ENCODE peak calls at places on chromosomes 7 and 10, in nine cellular contexts. One of them, this sample, is unnamed. For H3K36me3, the result is how much of the 10 kb centered on the place peaks cover.

GRCh38 chr7:127389321-127389720 is 3.2 kb downstream of the ZNF800 start:
- DNase-seq in HCT116: no peak
- DNase-seq in SJSA1: no peak
- DNase-seq in sigmoid colon: no peak
- DNase-seq in heart left ventricle: no peak
- DNase-seq in GM23248: no peak
- DNase-seq in body of pancreas: no peak
- DNase-seq in cardiac muscle cell: no peak
- DNase-seq in tibial artery: no peak
- DNase-seq in this sample: no peak

GRCh38 chr7:97145068-97145467 is 27.6 kb downstream of the SDHAF3 start:
- DNase-seq in HCT116: no peak
- DNase-seq in SJSA1: no peak
- DNase-seq in sigmoid colon: no peak
- DNase-seq in heart left ventricle: no peak
- DNase-seq in GM23248: peak
- DNase-seq in body of pancreas: no peak
- DNase-seq in cardiac muscle cell: no peak
- DNase-seq in tibial artery: no peak
- DNase-seq in this sample: no peak

GRCh38 chr10:124225468-124226270 is 132.3 kb upstream of the CHST15 start:
- DNase-seq in HCT116: no peak
- DNase-seq in SJSA1: peak
- DNase-seq in sigmoid colon: no peak
- DNase-seq in heart left ventricle: no peak
- DNase-seq in GM23248: no peak
- DNase-seq in body of pancreas: no peak
- DNase-seq in cardiac muscle cell: no peak
- DNase-seq in tibial artery: no peak
- DNase-seq in this sample: no peak

GRCh38 chr10:12876266-12876665 is 125.2 kb downstream of the CCDC3 start:
- DNase-seq in HCT116: no peak
- DNase-seq in SJSA1: no peak
- DNase-seq in sigmoid colon: no peak
- DNase-seq in heart left ventricle: no peak
- DNase-seq in GM23248: no peak
- DNase-seq in body of pancreas: no peak
- DNase-seq in cardiac muscle cell: no peak
- DNase-seq in tibial artery: no peak
- DNase-seq in this sample: no peak

GRCh38 chr10:14953452-14954000 is 370 bp downstream of the DCLRE1C start:
- DNase-seq in HCT116: peak
- DNase-seq in SJSA1: peak
- DNase-seq in sigmoid colon: peak
- DNase-seq in heart left ventricle: peak
- DNase-seq in GM23248: peak
- DNase-seq in body of pancreas: peak
- DNase-seq in cardiac muscle cell: peak
- DNase-seq in tibial artery: no peak
- DNase-seq in this sample: peak

GRCh38 chr7:70788276-70788675 is 343.7 kb upstream of the GALNT17 start:
- DNase-seq in HCT116: no peak
- DNase-seq in SJSA1: no peak
- DNase-seq in sigmoid colon: no peak
- DNase-seq in heart left ventricle: no peak
- DNase-seq in GM23248: no peak
- DNase-seq in body of pancreas: no peak
- DNase-seq in cardiac muscle cell: no peak
- DNase-seq in tibial artery: no peak
- DNase-seq in this sample: no peak

GRCh38 chr10:88874271-88874670 is 5.8 kb upstream of the STAMBPL1 start:
- DNase-seq in HCT116: no peak
- DNase-seq in SJSA1: no peak
- DNase-seq in sigmoid colon: no peak
- DNase-seq in heart left ventricle: no peak
- DNase-seq in GM23248: peak
- DNase-seq in body of pancreas: no peak
- DNase-seq in cardiac muscle cell: no peak
- DNase-seq in tibial artery: no peak
- DNase-seq in this sample: no peak

GRCh38 chr10:60254776-60255175 is 134.9 kb downstream of the ANK3 start:
- DNase-seq in HCT116: no peak
- DNase-seq in SJSA1: no peak
- DNase-seq in sigmoid colon: no peak
- DNase-seq in heart left ventricle: no peak
- DNase-seq in GM23248: no peak
- DNase-seq in body of pancreas: no peak
- DNase-seq in cardiac muscle cell: no peak
- DNase-seq in tibial artery: no peak
- DNase-seq in this sample: no peak

GRCh38 chr7:19572566-19572965 is 136.3 kb downstream of the POLR1F start:
- DNase-seq in HCT116: no peak
- DNase-seq in SJSA1: no peak
- DNase-seq in sigmoid colon: no peak
- DNase-seq in heart left ventricle: no peak
- DNase-seq in GM23248: no peak
- DNase-seq in body of pancreas: no peak
- DNase-seq in cardiac muscle cell: peak
- DNase-seq in tibial artery: no peak
- DNase-seq in this sample: no peak

GRCh38 chr10:26841733-26842317 is 18.9 kb downstream of the ABI1 start:
- DNase-seq in HCT116: no peak
- DNase-seq in SJSA1: no peak
- DNase-seq in sigmoid colon: no peak
- DNase-seq in heart left ventricle: no peak
- DNase-seq in GM23248: no peak
- DNase-seq in body of pancreas: no peak
- DNase-seq in cardiac muscle cell: no peak
- DNase-seq in tibial artery: no peak
- DNase-seq in this sample: no peak

GRCh38 chr7:27714831-27715444 is 25.0 kb upstream of the TAX1BP1 start:
- DNase-seq in HCT116: no peak
- DNase-seq in SJSA1: no peak
- DNase-seq in sigmoid colon: no peak
- DNase-seq in heart left ventricle: no peak
- DNase-seq in GM23248: no peak
- DNase-seq in body of pancreas: no peak
- DNase-seq in cardiac muscle cell: no peak
- DNase-seq in tibial artery: no peak
- DNase-seq in this sample: no peak

GRCh38 chr10:966466-967235 is 21.6 kb upstream of the GTPBP4 start:
- DNase-seq in HCT116: no peak
- DNase-seq in SJSA1: peak
- DNase-seq in sigmoid colon: no peak
- DNase-seq in heart left ventricle: no peak
- DNase-seq in GM23248: no peak
- DNase-seq in body of pancreas: no peak
- DNase-seq in cardiac muscle cell: no peak
- DNase-seq in tibial artery: peak
- DNase-seq in this sample: no peak

GRCh38 chr7:102417105-102417504 is 16.3 kb upstream of the ORAI2 start:
- DNase-seq in HCT116: no peak
- DNase-seq in SJSA1: no peak
- DNase-seq in sigmoid colon: no peak
- DNase-seq in heart left ventricle: no peak
- DNase-seq in GM23248: no peak
- DNase-seq in body of pancreas: no peak
- DNase-seq in cardiac muscle cell: no peak
- DNase-seq in tibial artery: no peak
- DNase-seq in this sample: no peak
- H3K36me3 ChIP-seq in HCT116: under half
- H3K36me3 ChIP-seq in SJSA1: half or more
- H3K36me3 ChIP-seq in sigmoid colon: half or more
- H3K36me3 ChIP-seq in heart left ventricle: half or more
- H3K36me3 ChIP-seq in GM23248: under half
- H3K36me3 ChIP-seq in body of pancreas: under half
- H3K36me3 ChIP-seq in cardiac muscle cell: under half
- H3K36me3 ChIP-seq in tibial artery: half or more
- H3K36me3 ChIP-seq in this sample: under half

DNA sequence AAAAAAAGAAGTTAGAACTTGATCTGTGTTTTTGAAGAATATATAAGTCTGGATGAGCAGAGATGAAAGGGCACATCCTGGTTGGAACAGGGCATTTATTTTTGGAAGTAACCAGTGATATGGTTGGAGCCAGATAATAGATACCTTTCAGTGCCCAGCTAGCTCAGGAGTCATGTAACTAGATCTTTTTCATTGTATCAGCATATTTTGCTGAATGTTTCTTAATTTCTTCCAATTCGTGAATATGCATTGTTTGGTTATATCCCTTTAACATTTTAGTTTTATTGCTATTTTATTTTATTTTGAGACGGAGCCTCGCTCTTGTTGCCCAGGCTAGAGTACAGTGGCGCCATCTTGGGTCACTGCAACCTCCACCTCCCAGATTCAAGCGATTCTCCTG is 81.8 kb downstream of the LCOR start:
- DNase-seq in HCT116: no peak
- DNase-seq in SJSA1: no peak
- DNase-seq in sigmoid colon: no peak
- DNase-seq in heart left ventricle: no peak
- DNase-seq in GM23248: no peak
- DNase-seq in body of pancreas: no peak
- DNase-seq in cardiac muscle cell: no peak
- DNase-seq in tibial artery: no peak
- DNase-seq in this sample: no peak
- H3K36me3 ChIP-seq in HCT116: under half
- H3K36me3 ChIP-seq in SJSA1: under half
- H3K36me3 ChIP-seq in sigmoid colon: under half
- H3K36me3 ChIP-seq in heart left ventricle: under half
- H3K36me3 ChIP-seq in GM23248: under half
- H3K36me3 ChIP-seq in body of pancreas: under half
- H3K36me3 ChIP-seq in cardiac muscle cell: under half
- H3K36me3 ChIP-seq in tibial artery: under half
- H3K36me3 ChIP-seq in this sample: under half

GRCh38 chr10:6112893-6113292 is 24.1 kb downstream of the RBM17 start:
- DNase-seq in HCT116: no peak
- DNase-seq in SJSA1: no peak
- DNase-seq in sigmoid colon: no peak
- DNase-seq in heart left ventricle: no peak
- DNase-seq in GM23248: no peak
- DNase-seq in body of pancreas: no peak
- DNase-seq in cardiac muscle cell: no peak
- DNase-seq in tibial artery: no peak
- DNase-seq in this sample: no peak

GRCh38 chr10:6108631-6109443 is 20.0 kb downstream of the RBM17 start:
- DNase-seq in HCT116: peak
- DNase-seq in SJSA1: no peak
- DNase-seq in sigmoid colon: no peak
- DNase-seq in heart left ventricle: no peak
- DNase-seq in GM23248: peak
- DNase-seq in body of pancreas: no peak
- DNase-seq in cardiac muscle cell: peak
- DNase-seq in tibial artery: no peak
- DNase-seq in this sample: no peak

GRCh38 chr10:6110136-6110535 is 21.3 kb downstream of the RBM17 start:
- DNase-seq in HCT116: no peak
- DNase-seq in SJSA1: no peak
- DNase-seq in sigmoid colon: no peak
- DNase-seq in heart left ventricle: no peak
- DNase-seq in GM23248: no peak
- DNase-seq in body of pancreas: no peak
- DNase-seq in cardiac muscle cell: no peak
- DNase-seq in tibial artery: no peak
- DNase-seq in this sample: no peak

GRCh38 chr10:6108072-6108471 is 19.2 kb downstream of the RBM17 start:
- DNase-seq in HCT116: no peak
- DNase-seq in SJSA1: no peak
- DNase-seq in sigmoid colon: no peak
- DNase-seq in heart left ventricle: no peak
- DNase-seq in GM23248: no peak
- DNase-seq in body of pancreas: no peak
- DNase-seq in cardiac muscle cell: no peak
- DNase-seq in tibial artery: no peak
- DNase-seq in this sample: no peak

GRCh38 chr10:6109444-6109775 is 20.6 kb downstream of the RBM17 start:
- DNase-seq in HCT116: no peak
- DNase-seq in SJSA1: no peak
- DNase-seq in sigmoid colon: no peak
- DNase-seq in heart left ventricle: no peak
- DNase-seq in GM23248: no peak
- DNase-seq in body of pancreas: no peak
- DNase-seq in cardiac muscle cell: no peak
- DNase-seq in tibial artery: no peak
- DNase-seq in this sample: no peak
- H3K36me3 ChIP-seq in HCT116: half or more
- H3K36me3 ChIP-seq in SJSA1: half or more
- H3K36me3 ChIP-seq in sigmoid colon: half or more
- H3K36me3 ChIP-seq in heart left ventricle: half or more
- H3K36me3 ChIP-seq in GM23248: half or more
- H3K36me3 ChIP-seq in body of pancreas: under half
- H3K36me3 ChIP-seq in cardiac muscle cell: half or more
- H3K36me3 ChIP-seq in tibial artery: half or more
- H3K36me3 ChIP-seq in this sample: half or more

GRCh38 chr7:143382791-143383641 is 1.9 kb downstream of the ZYX start:
- DNase-seq in HCT116: no peak
- DNase-seq in SJSA1: no peak
- DNase-seq in sigmoid colon: peak
- DNase-seq in heart left ventricle: no peak
- DNase-seq in GM23248: no peak
- DNase-seq in body of pancreas: no peak
- DNase-seq in cardiac muscle cell: no peak
- DNase-seq in tibial artery: peak
- DNase-seq in this sample: no peak

GRCh38 chr7:143384741-143385631 is 3.8 kb downstream of the ZYX start:
- DNase-seq in HCT116: no peak
- DNase-seq in SJSA1: no peak
- DNase-seq in sigmoid colon: peak
- DNase-seq in heart left ventricle: peak
- DNase-seq in GM23248: peak
- DNase-seq in body of pancreas: no peak
- DNase-seq in cardiac muscle cell: no peak
- DNase-seq in tibial artery: peak
- DNase-seq in this sample: peak

GRCh38 chr7:143383642-143383957 is 2.5 kb downstream of the ZYX start:
- DNase-seq in HCT116: no peak
- DNase-seq in SJSA1: no peak
- DNase-seq in sigmoid colon: peak
- DNase-seq in heart left ventricle: no peak
- DNase-seq in GM23248: peak
- DNase-seq in body of pancreas: no peak
- DNase-seq in cardiac muscle cell: no peak
- DNase-seq in tibial artery: peak
- DNase-seq in this sample: no peak

GRCh38 chr7:143382126-143382790 is 1.1 kb downstream of the ZYX start:
- DNase-seq in HCT116: no peak
- DNase-seq in SJSA1: no peak
- DNase-seq in sigmoid colon: peak
- DNase-seq in heart left ventricle: no peak
- DNase-seq in GM23248: peak
- DNase-seq in body of pancreas: no peak
- DNase-seq in cardiac muscle cell: no peak
- DNase-seq in tibial artery: peak
- DNase-seq in this sample: no peak

DNA sequence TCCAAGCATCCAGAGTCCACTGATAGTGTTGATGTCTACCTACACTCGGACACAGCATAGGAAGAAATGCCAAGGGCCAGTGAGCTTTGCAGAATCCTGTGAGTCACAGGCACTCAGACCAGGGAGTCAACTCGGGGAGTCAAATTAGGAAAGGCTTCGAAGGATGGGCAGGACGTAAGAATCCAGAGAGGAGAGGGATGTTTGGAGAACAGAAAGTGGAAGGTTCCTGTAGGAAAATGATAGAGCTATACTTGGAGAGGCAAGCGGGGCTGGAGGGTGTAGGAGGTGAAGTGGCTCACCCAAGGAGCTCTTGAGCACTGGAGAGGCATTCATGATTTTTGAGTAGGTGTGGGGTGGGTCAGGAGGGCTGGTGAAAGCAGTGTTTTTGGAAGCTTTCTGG is 3.0 kb downstream of the ZYX start:
- DNase-seq in HCT116: no peak
- DNase-seq in SJSA1: no peak
- DNase-seq in sigmoid colon: peak
- DNase-seq in heart left ventricle: no peak
- DNase-seq in GM23248: peak
- DNase-seq in body of pancreas: no peak
- DNase-seq in cardiac muscle cell: no peak
- DNase-seq in tibial artery: peak
- DNase-seq in this sample: no peak
- H3K36me3 ChIP-seq in HCT116: under half
- H3K36me3 ChIP-seq in SJSA1: half or more
- H3K36me3 ChIP-seq in sigmoid colon: under half
- H3K36me3 ChIP-seq in heart left ventricle: under half
- H3K36me3 ChIP-seq in GM23248: under half
- H3K36me3 ChIP-seq in body of pancreas: under half
- H3K36me3 ChIP-seq in cardiac muscle cell: under half
- H3K36me3 ChIP-seq in tibial artery: under half
- H3K36me3 ChIP-seq in this sample: under half

This sample was measured in right atrium auricular region.